ENCODE peak calls at places on chromosomes 5 and 9, in seven cellular contexts. X is heart right ventricle, C is HepG2, H is A549, W is Panc1, L is breast epithelium, T is stomach. R is an unnamed sample.

GRCh38 chr5:17018871-17019270 is 82.8 kb upstream of the MYO10 start:
- DNase-seq in T (no peak), L (no peak), W (no peak), C (no peak), X (no peak), H (no peak), R (no peak)

GRCh38 chr9:2320126-2320525 is 301.5 kb upstream of the VLDLR start:
- DNase-seq in W (no peak), C (no peak), T (no peak), H (no peak), X (no peak), L (no peak), R (no peak)

GRCh38 chr5:134525687-134526482 is 415 bp downstream of the JADE2 start:
- DNase-seq in C (peak), W (no peak), T (peak), H (peak), L (peak), X (peak), R (peak)

GRCh38 chr5:138972230-138972629 is 97.1 kb upstream of the LRRTM2 start:
- DNase-seq in T (no peak), H (no peak), C (no peak), W (no peak), X (no peak), L (no peak), R (no peak)

GRCh38 chr5:58012103-58012502 is 447.8 kb downstream of the PLK2 start:
- DNase-seq in C (no peak), X (no peak), H (no peak), L (no peak), W (no peak), T (no peak), R (peak)

GRCh38 chr9:6703898-6704639 is 53.7 kb upstream of the KDM4C start:
- DNase-seq in W (no peak), L (peak), H (peak), C (peak), T (peak), X (peak), R (no peak)

GRCh38 chr5:148687427-148687826 is 33.1 kb upstream of the HTR4 start:
- DNase-seq in C (peak), L (no peak), H (peak), W (peak), X (no peak), T (no peak), R (peak)

GRCh38 chr5:54905942-54906537 is 79.4 kb downstream of the ESM1 start:
- DNase-seq in H (peak), X (peak), W (peak), C (peak), L (peak), T (peak), R (peak)

GRCh38 chr5:90293931-90294330 is 115.6 kb downstream of the CETN3 start:
- DNase-seq in C (peak), X (no peak), W (no peak), T (no peak), L (no peak), H (peak), R (no peak)

GRCh38 chr5:751496-751895 is 33.0 kb downstream of the ZDHHC11B start:
- DNase-seq in X (no peak), L (peak), W (no peak), H (no peak), C (no peak), T (no peak), R (no peak)

GRCh38 chr9:127735530-127736176 is 559 bp upstream of the TOR2A start:
- DNase-seq in C (no peak), X (no peak), L (no peak), T (no peak), H (no peak), W (no peak), R (peak)

GRCh38 chr5:21398511-21398910 is 1410.5 kb upstream of the CDH18 start:
- DNase-seq in C (no peak), W (no peak), H (no peak), L (no peak), T (no peak), X (no peak), R (no peak)

GRCh38 chr5:78504726-78505431 is 143.7 kb downstream of the LHFPL2 start:
- DNase-seq in T (peak), H (peak), W (no peak), C (no peak), X (peak), L (peak), R (peak)

GRCh38 chr9:81685763-81686613 is 3.4 kb downstream of the TLE1 start:
- DNase-seq in W (no peak), C (peak), X (no peak), L (no peak), T (no peak), H (peak), R (peak)

GRCh38 chr9:120655005-120655622 is 59.2 kb downstream of the MEGF9 start:
- DNase-seq in W (no peak), H (no peak), C (no peak), T (no peak), L (no peak), X (no peak), R (no peak)

GRCh38 chr9:91298304-91298703 is 63.4 kb downstream of the AUH start:
- DNase-seq in H (no peak), C (no peak), T (no peak), X (no peak), W (no peak), L (no peak), R (no peak)

GRCh38 chr9:137452761-137453642 is 6.1 kb downstream of the NSMF start:
- DNase-seq in C (no peak), H (no peak), X (no peak), T (no peak), W (no peak), L (no peak), R (no peak)

DNA sequence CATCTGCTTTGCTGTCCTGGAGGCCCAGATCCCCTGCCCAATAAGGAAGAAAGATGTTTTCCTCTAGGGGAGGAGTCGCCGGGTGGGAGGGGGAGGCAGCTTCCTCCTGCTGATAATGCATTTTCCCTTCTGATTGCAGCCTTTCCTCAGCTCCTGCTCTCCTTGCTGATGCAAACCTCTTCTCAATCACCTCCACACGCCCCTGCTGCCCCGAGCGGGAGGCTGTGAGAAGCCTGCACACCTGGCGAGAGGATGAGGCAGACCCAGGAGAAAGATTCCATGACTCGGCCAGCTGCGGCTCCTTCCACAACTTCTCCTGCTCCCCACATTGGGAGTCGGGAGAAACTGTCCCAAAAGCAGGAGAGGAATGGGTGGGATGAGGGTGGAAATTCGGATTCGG is 6.9 kb upstream of the NTNG2 start:
- DNase-seq in X (no peak), C (no peak), L (no peak), H (no peak), W (no peak), T (no peak), R (no peak)
- H3K27ac ChIP-seq in X (no peak), C (no peak), L (no peak), H (no peak), W (no peak), T (no peak), R (no peak)

GRCh38 chr5:132301341-132302274 is 7.4 kb downstream of the SLC22A4 start:
- DNase-seq in T (peak), L (peak), H (peak), X (no peak), C (no peak), W (no peak), R (no peak)
- H3K4me3 ChIP-seq in T (no peak), L (no peak), H (no peak), X (no peak), C (no peak), W (no peak), R (no peak)

GRCh38 chr5:179818746-179819295 is 1.9 kb upstream of the SQSTM1 start:
- DNase-seq in W (peak), C (peak), T (peak), X (peak), L (peak), H (peak), R (peak)

GRCh38 chr5:179821298-179822058 is 773 bp downstream of the SQSTM1 start:
- DNase-seq in W (no peak), C (peak), L (peak), T (peak), H (peak), X (peak), R (peak)

GRCh38 chr5:179820127-179820482 is 600 bp upstream of the SQSTM1 start:
- DNase-seq in T (no peak), X (no peak), L (no peak), H (peak), C (no peak), W (no peak), R (no peak)

GRCh38 chr5:179820483-179821297 is at the start of gene SQSTM1:
- DNase-seq in T (peak), C (peak), H (peak), X (peak), L (peak), W (no peak), R (peak)

DNA sequence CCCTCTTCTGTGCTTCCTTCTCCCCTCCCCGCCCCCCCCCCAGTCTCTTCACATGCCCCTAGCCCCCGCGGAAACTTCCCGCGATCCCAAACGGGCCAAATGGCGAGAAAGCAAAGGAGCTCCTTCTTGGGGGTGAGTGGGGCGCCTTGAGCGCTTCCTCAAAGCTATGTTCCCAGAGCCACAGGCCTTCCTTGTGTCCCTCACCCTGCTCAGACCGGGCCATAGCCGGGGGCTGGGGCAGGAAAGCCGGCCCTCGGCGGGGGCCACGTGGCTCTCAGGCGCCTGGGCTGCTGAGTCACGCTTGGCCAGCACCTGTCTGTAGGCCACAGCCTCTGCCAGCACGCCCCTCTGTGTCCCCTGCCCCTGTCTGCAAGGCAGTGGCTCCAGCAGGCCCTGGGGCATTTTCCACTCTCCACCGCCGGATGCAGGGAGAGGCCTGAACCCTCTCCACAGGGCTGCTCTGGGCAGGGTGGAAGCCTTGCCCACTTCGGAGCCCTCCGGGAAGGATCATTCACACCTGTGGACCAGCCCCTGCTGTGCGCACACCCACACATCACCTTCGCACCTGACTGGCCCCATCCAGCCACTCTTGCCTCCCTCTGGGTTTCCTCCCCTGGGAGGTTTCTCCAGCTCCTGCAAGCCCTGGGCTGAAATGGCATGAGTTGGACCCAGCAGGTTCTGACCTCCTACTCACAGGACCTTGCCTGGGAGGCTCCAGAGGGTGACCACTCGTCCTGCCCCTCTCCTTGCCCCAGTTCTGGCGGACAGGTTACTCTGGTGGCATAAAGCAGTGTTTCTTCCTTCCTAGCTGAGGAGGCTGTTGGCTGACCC is 1.2 kb upstream of the SQSTM1 start:
- DNase-seq in W (no peak), X (peak), T (peak), C (peak), L (peak), H (peak), R (peak)
- H3K27ac ChIP-seq in W (peak), X (peak), T (peak), C (peak), L (peak), H (peak), R (peak)

GRCh38 chr9:93246111-93246510 is 62.2 kb downstream of the WNK2 start:
- DNase-seq in L (no peak), H (no peak), X (no peak), W (no peak), T (no peak), C (no peak), R (no peak)

GRCh38 chr9:93245437-93245970 is 61.6 kb downstream of the WNK2 start:
- DNase-seq in C (peak), T (no peak), L (no peak), H (no peak), X (no peak), W (no peak), R (no peak)

GRCh38 chr9:93244510-93245436 is 60.8 kb downstream of the WNK2 start:
- DNase-seq in C (no peak), L (no peak), X (no peak), W (no peak), T (no peak), H (no peak), R (no peak)

GRCh38 chr9:93246526-93246925 is 62.6 kb downstream of the WNK2 start:
- DNase-seq in T (no peak), C (no peak), W (no peak), H (no peak), L (no peak), X (no peak), R (no peak)

DNA sequence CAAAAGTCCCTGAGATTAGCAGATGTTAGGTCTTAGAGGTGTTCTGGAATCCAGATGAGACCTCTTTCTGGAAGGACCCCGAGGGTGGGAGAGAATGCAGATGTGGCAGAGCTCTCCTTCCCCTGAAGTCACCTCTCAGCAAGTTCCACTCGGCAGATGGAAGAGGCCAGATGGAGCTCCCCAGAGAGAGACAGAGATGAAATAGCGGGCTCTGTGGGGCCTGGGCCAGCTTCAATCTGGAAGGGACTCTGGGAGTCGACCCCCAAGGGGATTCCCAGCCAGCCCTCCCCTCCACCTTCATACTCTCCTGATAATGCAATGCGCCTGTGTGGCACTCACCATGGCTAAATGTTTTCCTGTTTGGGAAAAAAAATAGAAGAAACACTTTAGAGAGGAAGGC is 60.2 kb downstream of the WNK2 start:
- DNase-seq in T (no peak), X (no peak), W (no peak), C (no peak), L (no peak), H (no peak), R (no peak)
- H3K4me3 ChIP-seq in T (no peak), X (no peak), W (no peak), C (no peak), L (no peak), H (no peak), R (no peak)

DNA sequence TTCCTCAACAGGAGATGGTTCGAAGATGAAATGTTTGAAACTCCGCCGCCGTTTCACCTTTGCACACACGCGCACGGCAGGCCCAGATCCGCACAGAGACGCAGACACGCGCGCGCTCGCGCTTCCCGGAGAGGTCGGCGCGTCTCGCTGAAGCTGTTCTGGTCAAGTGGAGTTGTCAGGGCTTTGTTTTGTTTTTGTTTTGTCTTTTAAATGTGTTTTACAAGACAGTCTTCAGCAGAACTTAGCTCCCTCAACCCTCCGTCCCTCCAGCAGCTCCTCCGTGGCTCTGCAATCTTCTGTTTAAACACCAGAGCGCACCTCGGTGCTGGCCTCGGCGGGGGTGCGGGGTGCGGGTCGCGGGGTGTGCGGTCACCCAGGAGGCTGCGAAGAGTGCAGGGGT is 5.3 kb upstream of the IRX2 start:
- DNase-seq in T (no peak), W (no peak), L (no peak), C (no peak), H (no peak), X (no peak), R (no peak)
- H3K27ac ChIP-seq in T (peak), W (no peak), L (peak), C (no peak), H (peak), X (no peak), R (no peak)

GRCh38 chr5:129724647-129725046 is 23.2 kb upstream of the MINAR2 start:
- DNase-seq in X (no peak), L (no peak), T (no peak), W (no peak), H (no peak), C (no peak), R (no peak)
- H3K4me3 ChIP-seq in X (no peak), L (no peak), T (no peak), W (no peak), H (no peak), C (no peak), R (no peak)

GRCh38 chr9:27377811-27378345 is 80.9 kb upstream of the EQTN start:
- DNase-seq in X (no peak), W (no peak), L (no peak), C (no peak), H (no peak), T (no peak), R (no peak)
- H3K27ac ChIP-seq in X (no peak), W (no peak), L (no peak), C (no peak), H (peak), T (no peak), R (no peak)

GRCh38 chr5:114360362-114360761 is 1.5 kb upstream of the KCNN2 start:
- DNase-seq in H (no peak), L (no peak), W (no peak), T (no peak), C (no peak), X (no peak), R (no peak)
- H3K4me3 ChIP-seq in H (peak), L (peak), W (no peak), T (peak), C (no peak), X (peak), R (no peak)